ENCODE peak calls at places on chromosomes 11 and 22, in four cellular contexts. B is HAP-1; V is CD8-positive, alpha-beta T cell; Q is stimulated activated CD4-positive, alpha-beta T cell treated with anti-CD3 and anti-CD28 coated beads, Interleukin-2, amount 100 ng/mL, for 48 hours. D is an unnamed sample.

GRCh38 chr11:94700631-94701030 is 67.5 kb upstream of the AMOTL1 start:
- DNase-seq in B (no peak), V (no peak), Q (no peak), D (no peak)

GRCh38 chr11:112881461-112881860 is 79.8 kb upstream of the NCAM1 start:
- DNase-seq in V (no peak), B (no peak), Q (no peak), D (no peak)

GRCh38 chr11:2825886-2826678 is 59.5 kb downstream of the CDKN1C start:
- DNase-seq in V (no peak), Q (no peak), B (no peak), D (no peak)

GRCh38 chr11:6319879-6320410 is 356 bp downstream of the CAVIN3 start:
- DNase-seq in B (no peak), V (no peak), Q (peak), D (no peak)

GRCh38 chr11:113293936-113294335 is 20.4 kb upstream of the TTC12 start:
- DNase-seq in B (no peak), V (no peak), Q (no peak), D (no peak)

GRCh38 chr22:41782316-41782715 is 18.2 kb upstream of the CCDC134 start:
- DNase-seq in B (no peak), V (no peak), Q (no peak), D (no peak)

GRCh38 chr11:112837162-112837826 is 123.9 kb upstream of the NCAM1 start:
- DNase-seq in B (no peak), V (no peak), Q (no peak), D (no peak)

GRCh38 chr11:79400717-79401330 is 40.0 kb downstream of the TENM4 start:
- DNase-seq in Q (no peak), B (peak), V (no peak), D (no peak)

GRCh38 chr22:43570531-43571144 is 158.8 kb downstream of the MPPED1 start:
- DNase-seq in B (no peak), V (no peak), Q (no peak), D (no peak)

GRCh38 chr22:46045459-46046298 is 68.7 kb upstream of the WNT7B start:
- DNase-seq in V (no peak), Q (no peak), B (no peak), D (no peak)

GRCh38 chr11:31882951-31883392 is 71.8 kb upstream of the PAX6 start:
- DNase-seq in B (no peak), V (no peak), Q (no peak), D (no peak)

GRCh38 chr22:42388130-42388797 is 43.9 kb downstream of the NFAM1 start:
- DNase-seq in V (no peak), Q (no peak), B (no peak), D (no peak)

GRCh38 chr11:122242731-122243130 is 126.7 kb upstream of the BLID start:
- DNase-seq in V (no peak), B (no peak), Q (no peak), D (no peak)

D was measured in CD8-positive, alpha-beta memory T cell.